ENCODE peak calls at places on chromosomes 11 and 22, in nine cellular contexts. L, P, D, G, H, R, Y, J and E are unnamed samples.

GRCh38 chr11:794766-795637 is 3.1 kb downstream of the SLC25A22 start:
- DNase-seq in L (no peak), P (no peak), D (no peak), G (no peak), H (no peak), R (no peak), Y (peak), J (no peak), E (peak)

GRCh38 chr11:701741-702513 is 4.1 kb upstream of the EPS8L2 start:
- DNase-seq in L (no peak), P (no peak), D (no peak), G (no peak), H (no peak), R (no peak), Y (no peak), J (no peak), E (no peak)

GRCh38 chr11:102709211-102709980 is 3.8 kb upstream of the MMP27 start:
- DNase-seq in L (no peak), P (no peak), D (no peak), G (peak), H (no peak), R (no peak), Y (no peak), J (no peak), E (no peak)

GRCh38 chr22:19291580-19292261 is at the start of gene CLTCL1:
- DNase-seq in L (peak), P (peak), D (peak), G (peak), H (peak), R (peak), Y (peak), J (peak), E (peak)

GRCh38 chr11:5639953-5640352 is 15.2 kb downstream of the TRIM34 start:
- DNase-seq in L (no peak), P (no peak), D (no peak), G (no peak), H (no peak), R (no peak), Y (no peak), J (no peak), E (no peak)

GRCh38 chr11:109512249-109512648 is 90.3 kb downstream of the C11orf87 start:
- DNase-seq in L (no peak), P (no peak), D (no peak), G (no peak), H (no peak), R (no peak), Y (no peak), J (no peak), E (no peak)

GRCh38 chr22:36587289-36588154 is 58.6 kb upstream of the EIF3D start:
- DNase-seq in L (peak), P (no peak), D (no peak), G (no peak), H (no peak), R (peak), Y (no peak), J (peak), E (no peak)

GRCh38 chr11:19995131-19995530 is 165.1 kb downstream of the DBX1 start:
- DNase-seq in L (no peak), P (no peak), D (peak), G (peak), H (peak), R (peak), Y (no peak), J (no peak), E (peak)

GRCh38 chr22:23833017-23833795 is 5.6 kb downstream of the DERL3 start:
- DNase-seq in L (peak), P (no peak), D (no peak), G (no peak), H (no peak), R (no peak), Y (no peak), J (peak), E (no peak)

GRCh38 chr22:48490513-48491411 is 1336.9 kb downstream of the BRD1 start:
- DNase-seq in L (no peak), P (no peak), D (no peak), G (no peak), H (no peak), R (peak), Y (no peak), J (no peak), E (no peak)

GRCh38 chr22:32880906-32881596 is 79.5 kb downstream of the TIMP3 start:
- DNase-seq in L (peak), P (no peak), D (no peak), G (peak), H (no peak), R (no peak), Y (no peak), J (peak), E (peak)

GRCh38 chr11:47997063-47998053 is 17.0 kb downstream of the PTPRJ start:
- DNase-seq in L (no peak), P (no peak), D (no peak), G (no peak), H (no peak), R (no peak), Y (peak), J (peak), E (no peak)

GRCh38 chr22:33798401-33798800 is 121.9 kb downstream of the LARGE1 start:
- DNase-seq in L (no peak), P (no peak), D (no peak), G (no peak), H (no peak), R (no peak), Y (no peak), J (no peak), E (no peak)

GRCh38 chr11:20238712-20239111 is 78.4 kb upstream of the DBX1 start:
- DNase-seq in L (no peak), P (no peak), D (no peak), G (no peak), H (no peak), R (no peak), Y (no peak), J (peak), E (no peak)

GRCh38 chr11:84019576-84020194 is 733.5 kb upstream of the CCDC90B start:
- DNase-seq in L (no peak), P (no peak), D (peak), G (peak), H (no peak), R (no peak), Y (no peak), J (no peak), E (peak)

GRCh38 chr11:45964911-45965389 is 42.5 kb downstream of the LARGE2 start:
- DNase-seq in L (peak), P (peak), D (peak), G (peak), H (peak), R (peak), Y (peak), J (no peak), E (peak)

GRCh38 chr11:64298966-64299846 is 952 bp upstream of the CATSPERZ start:
- DNase-seq in L (no peak), P (no peak), D (peak), G (no peak), H (peak), R (no peak), Y (no peak), J (peak), E (no peak)

GRCh38 chr11:72038491-72038890 is 39.8 kb downstream of the IL18BP start:
- DNase-seq in L (peak), P (no peak), D (peak), G (peak), H (peak), R (no peak), Y (no peak), J (peak), E (no peak)

GRCh38 chr11:15943418-15944197 is 412.7 kb downstream of the SOX6 start:
- DNase-seq in L (no peak), P (no peak), D (no peak), G (no peak), H (no peak), R (no peak), Y (no peak), J (no peak), E (no peak)

GRCh38 chr11:104476898-104477297 is 313.0 kb upstream of the PDGFD start:
- DNase-seq in L (no peak), P (no peak), D (no peak), G (no peak), H (no peak), R (no peak), Y (no peak), J (no peak), E (no peak)

GRCh38 chr11:86193297-86194095 is 51.1 kb upstream of the EED start:
- DNase-seq in L (peak), P (peak), D (peak), G (peak), H (peak), R (peak), Y (peak), J (peak), E (peak)

GRCh38 chr11:117961896-117962295 is 24.3 kb upstream of the IL10RA start:
- DNase-seq in L (no peak), P (no peak), D (no peak), G (no peak), H (no peak), R (no peak), Y (no peak), J (no peak), E (no peak)

GRCh38 chr11:62445314-62445740 is 26.5 kb downstream of the SCGB1A1 start:
- DNase-seq in L (no peak), P (no peak), D (no peak), G (peak), H (peak), R (no peak), Y (no peak), J (no peak), E (no peak)

GRCh38 chr22:23396362-23397007 is 183.6 kb downstream of the IGLL1 start:
- DNase-seq in L (no peak), P (no peak), D (peak), G (no peak), H (no peak), R (no peak), Y (peak), J (no peak), E (no peak)

GRCh38 chr11:17563248-17563647 is 16.2 kb downstream of the OTOG start:
- DNase-seq in L (no peak), P (no peak), D (no peak), G (no peak), H (no peak), R (no peak), Y (peak), J (peak), E (peak)

GRCh38 chr22:25758316-25758715 is 16.3 kb downstream of the MYO18B start:
- DNase-seq in L (no peak), P (no peak), D (no peak), G (no peak), H (no peak), R (no peak), Y (no peak), J (no peak), E (no peak)

DNA sequence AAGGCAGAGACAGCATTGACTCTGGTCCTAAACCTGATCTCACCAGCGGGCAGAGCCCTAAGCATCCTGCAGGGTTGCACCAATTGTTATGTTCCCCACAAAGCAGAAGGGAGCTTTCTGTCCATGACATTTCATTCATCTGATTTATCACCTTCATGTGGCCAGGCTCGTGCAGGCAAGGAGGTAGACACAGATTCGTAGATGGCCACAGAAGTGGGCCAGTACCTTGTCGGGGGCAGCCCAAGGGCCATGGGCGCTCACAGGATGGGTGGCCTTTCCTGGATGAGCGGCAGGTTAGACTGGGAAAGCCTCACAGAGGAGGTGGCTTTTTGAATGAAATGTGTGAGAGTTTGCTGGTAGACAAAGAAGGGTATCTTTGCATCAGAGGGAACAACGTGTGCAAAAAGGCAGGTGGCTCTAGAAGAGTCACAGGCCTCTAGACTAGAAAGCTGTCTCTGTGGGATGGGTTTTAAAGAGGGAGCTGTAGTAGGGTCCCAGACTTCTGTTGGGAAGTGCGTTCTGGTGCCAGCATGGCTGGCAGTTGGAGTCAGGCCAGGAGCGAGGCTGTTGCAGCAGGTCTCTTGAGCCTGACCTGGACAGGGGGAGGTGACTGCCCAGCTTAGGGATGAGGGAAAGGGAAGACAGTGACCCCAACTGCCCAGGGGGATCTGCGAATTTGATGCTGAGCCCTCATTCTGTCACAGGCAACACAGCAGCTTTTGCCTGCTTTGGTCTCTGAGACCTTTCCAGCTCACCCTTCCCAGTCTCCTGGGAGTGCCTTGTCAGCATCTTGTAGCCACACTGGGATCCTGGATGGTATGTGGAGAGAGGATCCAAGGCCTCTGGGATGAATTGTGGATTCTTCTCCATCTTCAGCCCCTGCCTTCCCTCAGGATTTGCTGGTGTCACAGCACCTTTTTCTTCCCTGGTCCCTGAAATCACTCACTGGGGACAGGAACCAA is 3.2 kb downstream of the TSKU start:
- DNase-seq in L (no peak), P (no peak), D (no peak), G (no peak), H (no peak), R (no peak), Y (no peak), J (no peak), E (no peak)
- H3K27ac ChIP-seq in L (no peak), P (no peak), D (no peak), G (no peak), H (peak), R (peak), Y (no peak), J (peak), E (no peak)

DNA sequence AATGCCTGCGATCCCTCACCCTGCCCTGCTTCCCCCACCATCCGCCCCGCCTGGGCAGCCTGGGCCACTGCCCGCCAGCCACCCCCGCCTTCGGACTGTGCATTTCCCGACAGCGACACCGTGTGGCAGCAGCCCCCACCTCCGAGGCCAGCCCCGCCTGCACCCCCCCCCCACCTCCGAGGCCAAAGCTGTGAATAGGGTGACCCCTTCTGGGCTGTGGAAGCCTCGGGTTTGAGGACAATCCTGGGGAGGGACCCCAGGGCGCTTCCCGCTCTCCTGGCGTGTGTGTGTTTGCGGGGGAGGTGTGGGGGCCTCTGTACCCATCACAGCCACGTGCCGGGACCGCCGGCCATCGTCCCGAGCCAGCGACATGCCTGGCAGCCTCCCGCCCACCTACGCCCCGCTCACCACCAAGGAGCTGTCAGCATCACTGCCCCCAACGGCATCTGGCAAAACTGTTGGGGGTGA is 33.8 kb upstream of the PPARA start:
- DNase-seq in L (peak), P (peak), D (peak), G (peak), H (peak), R (peak), Y (peak), J (peak), E (peak)
- H3K4me3 ChIP-seq in L (no peak), P (no peak), D (no peak), G (no peak), H (peak), R (no peak), Y (no peak), J (no peak), E (no peak)

GRCh38 chr22:29147241-29147919 is 58.3 kb upstream of the EMID1 start:
- DNase-seq in L (no peak), P (no peak), D (no peak), G (no peak), H (no peak), R (no peak), Y (no peak), J (peak), E (no peak)

GRCh38 chr22:29145321-29146072 is 60.2 kb upstream of the EMID1 start:
- DNase-seq in L (no peak), P (no peak), D (no peak), G (no peak), H (no peak), R (no peak), Y (no peak), J (peak), E (peak)

GRCh38 chr22:29148036-29148435 is 57.7 kb upstream of the EMID1 start:
- DNase-seq in L (no peak), P (no peak), D (no peak), G (no peak), H (no peak), R (no peak), Y (no peak), J (peak), E (no peak)

GRCh38 chr22:29146101-29146560 is 59.6 kb upstream of the EMID1 start:
- DNase-seq in L (no peak), P (no peak), D (no peak), G (no peak), H (no peak), R (no peak), Y (no peak), J (peak), E (no peak)

DNA sequence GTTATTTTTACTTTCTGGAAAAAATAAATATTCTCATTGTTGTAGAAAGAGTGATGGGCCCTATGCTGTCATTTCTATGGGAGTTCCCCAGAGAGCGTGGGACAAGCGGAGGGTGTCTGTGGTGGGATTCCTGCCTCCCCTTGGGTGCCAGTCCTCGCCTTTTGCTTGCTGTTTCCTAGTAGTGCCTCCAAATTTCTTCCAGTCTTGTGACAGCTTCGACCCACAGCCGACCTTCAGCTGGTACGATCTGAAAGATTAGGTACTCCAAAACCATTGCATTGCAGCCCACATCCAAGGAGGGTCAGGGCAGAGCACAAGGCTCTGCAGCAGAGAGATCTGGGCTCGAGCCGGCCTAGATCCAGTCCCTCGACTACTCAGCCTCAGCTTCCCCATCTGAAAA is 58.9 kb upstream of the EMID1 start:
- DNase-seq in L (no peak), P (no peak), D (no peak), G (no peak), H (no peak), R (no peak), Y (no peak), J (peak), E (no peak)
- H3K27ac ChIP-seq in L (peak), P (no peak), D (no peak), G (no peak), H (no peak), R (no peak), Y (no peak), J (no peak), E (no peak)

GRCh38 chr22:50620861-50621490 is 7.0 kb downstream of the ARSA start:
- DNase-seq in L (no peak), P (no peak), D (no peak), G (no peak), H (no peak), R (no peak), Y (peak), J (peak), E (no peak)
- H3K4me3 ChIP-seq in L (peak), P (no peak), D (no peak), G (no peak), H (peak), R (peak), Y (peak), J (peak), E (peak)

GRCh38 chr11:69151811-69152210 is 3.9 kb upstream of the SMIM38 start:
- DNase-seq in L (no peak), P (no peak), D (no peak), G (no peak), H (no peak), R (no peak), Y (no peak), J (no peak), E (no peak)
- H3K27ac ChIP-seq in L (no peak), P (no peak), D (no peak), G (no peak), H (no peak), R (no peak), Y (no peak), J (no peak), E (no peak)

GRCh38 chr11:121366970-121367369 is 74.4 kb downstream of the SC5D start:
- DNase-seq in L (no peak), P (no peak), D (no peak), G (peak), H (no peak), R (no peak), Y (no peak), J (no peak), E (no peak)
- H3K4me3 ChIP-seq in L (no peak), P (no peak), D (no peak), G (no peak), H (peak), R (no peak), Y (peak), J (no peak), E (no peak)

GRCh38 chr22:45202333-45203149 is 38.2 kb downstream of the KIAA0930 start:
- DNase-seq in L (no peak), P (no peak), D (no peak), G (peak), H (peak), R (no peak), Y (no peak), J (peak), E (no peak)
- H3K27ac ChIP-seq in L (peak), P (no peak), D (no peak), G (no peak), H (peak), R (peak), Y (no peak), J (no peak), E (peak)

GRCh38 chr22:42342426-42343135 is 72.1 kb upstream of the TCF20 start:
- DNase-seq in L (no peak), P (no peak), D (no peak), G (no peak), H (no peak), R (no peak), Y (no peak), J (no peak), E (no peak)
- H3K4me3 ChIP-seq in L (peak), P (peak), D (peak), G (no peak), H (peak), R (peak), Y (no peak), J (no peak), E (peak)

GRCh38 chr22:50560034-50560433 is 2.7 kb downstream of the SYCE3 start:
- DNase-seq in L (no peak), P (no peak), D (no peak), G (no peak), H (no peak), R (no peak), Y (no peak), J (no peak), E (no peak)

GRCh38 chr22:50562523-50563409 is at the start of gene SYCE3:
- DNase-seq in L (peak), P (peak), D (peak), G (peak), H (peak), R (peak), Y (peak), J (peak), E (peak)

GRCh38 chr22:50561401-50562074 is 1.2 kb downstream of the SYCE3 start:
- DNase-seq in L (no peak), P (no peak), D (no peak), G (no peak), H (no peak), R (no peak), Y (no peak), J (no peak), E (no peak)

GRCh38 chr22:50564289-50564688 is 1.6 kb upstream of the SYCE3 start:
- DNase-seq in L (no peak), P (no peak), D (no peak), G (no peak), H (no peak), R (no peak), Y (no peak), J (no peak), E (no peak)

GRCh38 chr22:50563410-50564160 is 866 bp upstream of the SYCE3 start:
- DNase-seq in L (no peak), P (no peak), D (no peak), G (no peak), H (no peak), R (no peak), Y (no peak), J (no peak), E (no peak)
- H3K27ac ChIP-seq in L (peak), P (no peak), D (peak), G (no peak), H (peak), R (peak), Y (no peak), J (peak), E (no peak)